ENCODE peak calls at places on chromosome 14, in eight cellular contexts. I is BJ, B is upper lobe of left lung, S is vagina, N is mesothelial cell of epicardium, Z is A549, X is neural crest cell, Q is choroid plexus epithelial cell. J is an unnamed sample.

GRCh38 chr14:105999361-106000028 is 473.1 kb downstream of the TMEM121 start:
- DNase-seq in I (no peak), B (peak; percentile 34), S (no peak), N (no peak), Z (peak; percentile 84), X (peak; percentile 1), Q (peak; percentile 47), J (peak; percentile 13)

GRCh38 chr14:100440207-100440631 is 117.1 kb downstream of the SLC25A47 start:
- DNase-seq in I (no peak), B (peak; percentile 82), S (peak; percentile 87), N (no peak), Z (peak; percentile 81), X (peak; percentile 27), Q (peak; percentile 69), J (peak; percentile 60)

GRCh38 chr14:104288272-104288671 is 149.9 kb downstream of the KIF26A start:
- DNase-seq in I (no peak), B (peak; percentile 8), S (no peak), N (no peak), Z (no peak), X (no peak), Q (no peak), J (no peak)

GRCh38 chr14:26444745-26445144 is 153.1 kb downstream of the NOVA1 start:
- DNase-seq in I (no peak), B (no peak), S (no peak), N (no peak), Z (no peak), X (peak; percentile 24), Q (peak; percentile 11), J (peak; percentile 51)

GRCh38 chr14:57139173-57139572 is 129.5 kb downstream of the EXOC5 start:
- DNase-seq in I (no peak), B (no peak), S (no peak), N (no peak), Z (no peak), X (no peak), Q (no peak), J (no peak)

GRCh38 chr14:61281911-61282310 is 773 bp upstream of the TMEM30B start:
- DNase-seq in I (no peak), B (no peak), S (peak; percentile 18), N (no peak), Z (no peak), X (no peak), Q (no peak), J (no peak)

GRCh38 chr14:100117647-100118376 is 41.6 kb downstream of the DEGS2 start:
- DNase-seq in I (no peak), B (no peak), S (no peak), N (no peak), Z (no peak), X (no peak), Q (no peak), J (no peak)

GRCh38 chr14:104708606-104709268 is 15.3 kb upstream of the ADSS1 start:
- DNase-seq in I (no peak), B (peak; percentile 64), S (no peak), N (peak; percentile 64), Z (peak; percentile 81), X (peak; percentile 80), Q (peak; percentile 67), J (peak; percentile 85)

GRCh38 chr14:76964695-76965094 is 63.8 kb downstream of the IRF2BPL start:
- DNase-seq in I (no peak), B (no peak), S (no peak), N (no peak), Z (no peak), X (no peak), Q (no peak), J (no peak)

GRCh38 chr14:68610251-68610793 is 182.5 kb downstream of the ZFP36L1 start:
- DNase-seq in I (no peak), B (no peak), S (no peak), N (no peak), Z (no peak), X (no peak), Q (no peak), J (no peak)

GRCh38 chr14:54815016-54815415 is 87.6 kb downstream of the GCH1 start:
- DNase-seq in I (no peak), B (no peak), S (no peak), N (no peak), Z (no peak), X (no peak), Q (no peak), J (no peak)

GRCh38 chr14:68506645-68507405 is 286.0 kb downstream of the ZFP36L1 start:
- DNase-seq in I (no peak), B (peak; percentile 65), S (no peak), N (no peak), Z (no peak), X (no peak), Q (no peak), J (no peak)

GRCh38 chr14:105117710-105118385 is 50.7 kb downstream of the JAG2 start:
- DNase-seq in I (no peak), B (peak; percentile 8), S (peak; percentile 62), N (no peak), Z (no peak), X (no peak), Q (no peak), J (no peak)

GRCh38 chr14:31159682-31160296 is 47.8 kb downstream of the HECTD1 start:
- DNase-seq in I (peak; percentile 36), B (no peak), S (no peak), N (no peak), Z (peak; percentile 35), X (no peak), Q (peak; percentile 34), J (no peak)

GRCh38 chr14:68978550-68978911 is 571 bp downstream of the ACTN1 start:
- DNase-seq in I (no peak), B (peak; percentile 72), S (no peak), N (peak; percentile 66), Z (no peak), X (peak; percentile 58), Q (peak; percentile 64), J (peak; percentile 86)

GRCh38 chr14:34362625-34363251 is 99.3 kb downstream of the SPTSSA start:
- DNase-seq in I (no peak), B (no peak), S (peak; percentile 93), N (no peak), Z (no peak), X (no peak), Q (no peak), J (no peak)

GRCh38 chr14:105161314-105161713 is 7.3 kb downstream of the JAG2 start:
- DNase-seq in I (no peak), B (no peak), S (no peak), N (no peak), Z (no peak), X (no peak), Q (no peak), J (no peak)

GRCh38 chr14:100761481-100761880 is 34.8 kb downstream of the DLK1 start:
- DNase-seq in I (peak; percentile 66), B (no peak), S (no peak), N (no peak), Z (peak; percentile 24), X (no peak), Q (peak; percentile 69), J (no peak)

GRCh38 chr14:93160353-93160801 is 24.3 kb downstream of the MOAP1 start:
- DNase-seq in I (no peak), B (no peak), S (no peak), N (no peak), Z (peak; percentile 62), X (no peak), Q (peak; percentile 43), J (no peak)
- TF ChIP-seq CTCF in I (peak; percentile 56), B (no peak), S (no peak), N (no peak), Z (peak; percentile 58), X (peak; percentile 46), Q (peak; percentile 66), J (no peak)

GRCh38 chr14:60111732-60112131 is 20.0 kb downstream of the PCNX4 start:
- DNase-seq in I (no peak), B (no peak), S (no peak), N (no peak), Z (no peak), X (no peak), Q (no peak), J (no peak)

GRCh38 chr14:60114881-60115280 is 23.2 kb downstream of the PCNX4 start:
- DNase-seq in I (no peak), B (no peak), S (no peak), N (no peak), Z (no peak), X (no peak), Q (peak; percentile 51), J (no peak)

GRCh38 chr14:60116181-60116580 is 24.5 kb downstream of the PCNX4 start:
- DNase-seq in I (no peak), B (no peak), S (no peak), N (no peak), Z (no peak), X (no peak), Q (peak; percentile 46), J (no peak)
- TF ChIP-seq CTCF in I (no peak), B (no peak), S (no peak), N (no peak), Z (no peak), X (no peak), Q (no peak), J (no peak)

GRCh38 chr14:81402123-81402495 is 2.0 kb upstream of the STON2 start:
- DNase-seq in I (no peak), B (no peak), S (no peak), N (no peak), Z (no peak), X (no peak), Q (peak; percentile 41), J (no peak)

GRCh38 chr14:81401420-81402122 is 1.4 kb upstream of the STON2 start:
- DNase-seq in I (peak; percentile 88), B (no peak), S (no peak), N (no peak), Z (peak; percentile 33), X (no peak), Q (peak; percentile 90), J (no peak)

GRCh38 chr14:81398196-81398891 is 1.8 kb downstream of the STON2 start:
- DNase-seq in I (no peak), B (no peak), S (no peak), N (no peak), Z (no peak), X (no peak), Q (no peak), J (no peak)

GRCh38 chr14:81400202-81400678 is at the start of gene STON2:
- DNase-seq in I (no peak), B (peak; percentile 42), S (no peak), N (no peak), Z (peak; percentile 11), X (no peak), Q (no peak), J (no peak)

DNA sequence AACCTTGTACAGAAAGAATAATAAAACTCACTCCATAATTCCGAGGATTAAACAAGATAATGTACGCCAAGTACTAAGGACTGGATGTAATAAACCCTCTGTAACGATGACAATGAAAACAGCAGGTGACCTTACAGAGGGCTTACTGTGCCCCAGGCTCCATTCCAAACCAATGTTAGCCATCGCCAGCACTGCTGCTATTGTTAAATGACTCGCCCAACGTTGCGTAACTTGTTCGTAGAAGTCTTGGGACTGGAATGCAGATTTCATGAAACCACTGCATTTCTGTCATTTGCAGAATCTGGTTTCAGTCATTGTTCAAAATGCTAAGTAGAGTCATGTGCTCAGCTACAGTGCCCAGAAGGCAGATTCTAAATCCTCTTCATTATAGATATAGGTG is 728 bp upstream of the STON2 start:
- DNase-seq in I (peak; percentile 95), B (peak; percentile 69), S (no peak), N (no peak), Z (peak; percentile 59), X (no peak), Q (peak; percentile 91), J (no peak)
- TF ChIP-seq CTCF in I (no peak), B (no peak), S (no peak), N (no peak), Z (no peak), X (no peak), Q (no peak), J (no peak)

GRCh38 chr14:21068521-21069387 is 1.4 kb upstream of the ARHGEF40 start:
- DNase-seq in I (no peak), B (peak; percentile 67), S (no peak), N (no peak), Z (peak; percentile 53), X (peak; percentile 57), Q (peak; percentile 69), J (peak; percentile 57)
- TF ChIP-seq CTCF in I (peak; percentile 75), B (peak; percentile 68), S (peak; percentile 68), N (peak; percentile 43), Z (peak; percentile 59), X (peak; percentile 69), Q (peak; percentile 82), J (peak; percentile 45)